ENCODE peak calls at places on chromosome 5, in ten cellular contexts. B is NCI-H748 treated with DMSO at 0.1 percent for 48 hours, M is neural crest cell, T is sciatic nerve, C is 8988T, G is stomach, V is SW 1271, J is fibroblast of the conjunctiva, I is prostate gland, K is amniotic stem cell. A is an unnamed sample.

GRCh38 chr5:168793844-168794837 is 215.0 kb upstream of the PANK3 start:
- DNase-seq in J (peak), B (no peak), C (no peak), I (no peak), T (no peak), V (no peak), K (no peak), G (no peak), M (no peak), A (peak)

GRCh38 chr5:93588586-93589347 is 5.7 kb downstream of the NR2F1 start:
- DNase-seq in J (no peak), T (peak), V (no peak), G (no peak), I (no peak), B (no peak), M (no peak), C (no peak), K (no peak), A (no peak)

GRCh38 chr5:10563940-10564837 is at the start of gene ANKRD33B:
- DNase-seq in I (no peak), C (peak), T (peak), M (peak), V (peak), J (no peak), B (peak), K (no peak), G (peak), A (peak)

GRCh38 chr5:43281840-43282658 is 31.2 kb downstream of the HMGCS1 start:
- DNase-seq in V (no peak), K (no peak), B (no peak), I (no peak), J (no peak), M (no peak), G (no peak), C (no peak), T (no peak), A (no peak)

GRCh38 chr5:97046270-97046982 is 96.0 kb downstream of the LIX1 start:
- DNase-seq in I (no peak), J (no peak), K (no peak), M (no peak), V (no peak), C (no peak), T (no peak), B (no peak), G (no peak), A (no peak)

GRCh38 chr5:50711280-50711679 is 44.8 kb downstream of the PARP8 start:
- DNase-seq in B (no peak), M (no peak), V (peak), I (peak), T (no peak), C (no peak), G (peak), K (no peak), J (no peak), A (no peak)

GRCh38 chr5:122874179-122874875 is 28.9 kb downstream of the SNX24 start:
- DNase-seq in K (no peak), C (no peak), I (no peak), G (no peak), J (no peak), T (no peak), B (no peak), V (no peak), M (no peak), A (no peak)

GRCh38 chr5:1255081-1255561 is 29.9 kb downstream of the SLC6A18 start:
- DNase-seq in G (no peak), M (no peak), K (no peak), T (no peak), V (no peak), J (no peak), C (peak), B (no peak), I (no peak), A (no peak)

GRCh38 chr5:178403351-178403750 is 170.7 kb upstream of the PHYKPL start:
- DNase-seq in J (no peak), T (no peak), C (no peak), G (no peak), B (no peak), I (no peak), M (no peak), K (no peak), V (no peak), A (no peak)

GRCh38 chr5:115366223-115366622 is 69.8 kb upstream of the CCDC112 start:
- DNase-seq in B (no peak), J (peak), K (peak), I (no peak), T (no peak), G (no peak), V (peak), M (no peak), C (peak), A (peak)

GRCh38 chr5:125064610-125065009 is 318.2 kb upstream of the ZNF608 start:
- DNase-seq in M (no peak), J (no peak), C (no peak), G (no peak), K (no peak), B (peak), T (no peak), I (no peak), V (no peak), A (no peak)

GRCh38 chr5:72294473-72294872 is 25.6 kb downstream of the MRPS27 start:
- DNase-seq in B (no peak), K (no peak), J (no peak), I (no peak), G (no peak), V (no peak), T (no peak), C (no peak), M (no peak), A (no peak)

GRCh38 chr5:137201876-137202275 is 297.2 kb downstream of the SPOCK1 start:
- DNase-seq in K (no peak), M (no peak), G (no peak), B (no peak), I (no peak), V (no peak), J (peak), C (no peak), T (no peak), A (peak)

GRCh38 chr5:149456597-149457392 is 77.7 kb upstream of the IL17B start:
- DNase-seq in M (no peak), B (no peak), I (no peak), T (no peak), C (no peak), G (no peak), V (no peak), K (no peak), J (no peak), A (no peak)

GRCh38 chr5:10172242-10172641 is 77.4 kb downstream of the ATPSCKMT start:
- DNase-seq in M (no peak), T (no peak), G (no peak), B (no peak), V (no peak), J (no peak), K (no peak), C (no peak), I (no peak), A (no peak)

GRCh38 chr5:143495823-143496275 is 92.4 kb upstream of the NR3C1 start:
- DNase-seq in T (no peak), J (peak), B (no peak), I (peak), C (no peak), V (no peak), G (no peak), K (no peak), M (no peak), A (peak)

GRCh38 chr5:148297695-148298094 is 14.5 kb upstream of the SPINK7 start:
- DNase-seq in C (no peak), K (no peak), T (no peak), M (no peak), I (no peak), B (no peak), J (no peak), V (no peak), G (no peak), A (no peak)

GRCh38 chr5:95863383-95863757 is 40.8 kb upstream of the GLRX start:
- DNase-seq in V (no peak), I (no peak), G (no peak), J (peak), C (no peak), T (peak), M (no peak), K (no peak), B (no peak), A (no peak)

GRCh38 chr5:98108497-98108896 is 665.0 kb upstream of the RGMB start:
- DNase-seq in I (no peak), K (peak), V (peak), C (no peak), T (no peak), G (no peak), M (no peak), J (peak), B (no peak), A (no peak)

GRCh38 chr5:150036513-150036912 is 36.0 kb downstream of the HMGXB3 start:
- DNase-seq in C (peak), V (peak), K (peak), T (no peak), I (no peak), M (no peak), G (no peak), B (no peak), J (peak), A (peak)

GRCh38 chr5:53479656-53480473 is 564 bp upstream of the FST start:
- DNase-seq in K (no peak), V (peak), I (peak), T (peak), B (peak), M (peak), C (peak), J (no peak), G (peak), A (peak)

GRCh38 chr5:15993334-15993733 is 186.3 kb downstream of the MARCHF11 start:
- DNase-seq in K (no peak), M (no peak), V (peak), C (no peak), I (no peak), T (no peak), G (no peak), B (no peak), J (peak), A (peak)

GRCh38 chr5:2253063-2253653 is 370.4 kb upstream of the IRX4 start:
- DNase-seq in I (no peak), T (no peak), J (no peak), G (no peak), K (no peak), V (no peak), M (no peak), B (no peak), C (no peak), A (no peak)

GRCh38 chr5:83498585-83498984 is 27.0 kb downstream of the VCAN start:
- DNase-seq in K (no peak), C (no peak), B (no peak), T (no peak), V (no peak), I (no peak), M (no peak), J (no peak), G (no peak), A (no peak)

GRCh38 chr5:177470759-177471536 is 2.5 kb downstream of the DBN1 start:
- DNase-seq in K (no peak), I (no peak), J (no peak), T (no peak), M (no peak), C (peak), V (peak), B (no peak), G (no peak), A (no peak)

GRCh38 chr5:93723005-93723404 is 18.4 kb downstream of the POU5F2 start:
- DNase-seq in V (no peak), J (no peak), C (no peak), G (no peak), M (no peak), B (peak), I (no peak), K (no peak), T (no peak), A (no peak)

GRCh38 chr5:73067213-73067612 is 53.2 kb upstream of the TMEM171 start:
- DNase-seq in G (no peak), B (no peak), I (no peak), J (no peak), C (no peak), M (no peak), V (no peak), T (no peak), K (no peak), A (no peak)